ENCODE peak calls at places on chromosomes 13 and 19, in nine cellular contexts. S is thoracic aorta, O is neural progenitor cell, U is HCT116, F is mucosa of descending colon, L is right lobe of liver, D is Caco-2, Z is aorta, X is ascending aorta. M is an unnamed sample. For H3K4me1, the result is how much of the 10 kb centered on the place peaks cover.

GRCh38 chr19:10998045-10998533 is 37.3 kb downstream of the SMARCA4 start:
- DNase-seq in L (peak), D (no peak), U (no peak), F (no peak), O (no peak), Z (no peak), X (no peak), S (no peak), M (no peak)

GRCh38 chr13:24293761-24294160 is 15.6 kb upstream of the C1QTNF9 start:
- DNase-seq in U (no peak), L (no peak), O (peak), S (no peak), X (no peak), F (no peak), D (no peak), Z (no peak), M (no peak)

GRCh38 chr13:113489549-113490495 is 689 bp downstream of the DCUN1D2 start:
- DNase-seq in X (no peak), L (no peak), Z (no peak), U (no peak), F (no peak), D (peak), O (no peak), S (no peak), M (peak)

GRCh38 chr19:35041548-35042055 is at the start of gene HPN:
- DNase-seq in S (no peak), F (no peak), X (no peak), D (peak), Z (no peak), L (peak), U (no peak), O (peak), M (no peak)

GRCh38 chr13:99864627-99864990 is 107.0 kb downstream of the ZIC5 start:
- DNase-seq in O (no peak), S (no peak), U (no peak), F (no peak), D (no peak), X (no peak), L (no peak), Z (no peak), M (no peak)

GRCh38 chr13:65112123-65113075 is 2117.7 kb downstream of the PCDH9 start:
- DNase-seq in Z (no peak), U (no peak), O (no peak), X (no peak), F (no peak), D (no peak), S (no peak), L (no peak), M (no peak)

GRCh38 chr13:32309312-32309711 is 5.9 kb downstream of the ZAR1L start:
- DNase-seq in D (no peak), O (no peak), L (no peak), Z (no peak), U (no peak), F (no peak), X (no peak), S (no peak), M (no peak)

GRCh38 chr13:111521030-111521429 is 200.6 kb downstream of the TEX29 start:
- DNase-seq in X (no peak), U (no peak), S (no peak), Z (peak), L (peak), D (no peak), O (no peak), F (no peak), M (no peak)

GRCh38 chr19:246551-246950 is 44.7 kb downstream of the PLPP2 start:
- DNase-seq in Z (peak), U (no peak), L (peak), F (peak), X (no peak), O (no peak), D (no peak), S (no peak), M (no peak)

GRCh38 chr13:114179087-114179658 is at the start of gene CFAP97D2:
- DNase-seq in L (no peak), X (no peak), S (no peak), D (no peak), O (peak), F (no peak), U (no peak), Z (no peak), M (no peak)

GRCh38 chr13:40161931-40162330 is 504.5 kb downstream of the FOXO1 start:
- DNase-seq in Z (no peak), F (no peak), D (no peak), U (no peak), L (no peak), X (no peak), O (no peak), S (no peak), M (no peak)

GRCh38 chr13:100573121-100573520 is 15.5 kb downstream of the GGACT start:
- DNase-seq in X (no peak), U (peak), S (no peak), Z (peak), L (peak), O (peak), F (peak), D (peak), M (peak)

GRCh38 chr19:36019061-36019670 is 5.2 kb upstream of the ALKBH6 start:
- DNase-seq in O (no peak), S (no peak), D (no peak), Z (no peak), L (no peak), F (no peak), X (no peak), U (no peak), M (no peak)

GRCh38 chr13:98301721-98302120 is 124.7 kb upstream of the RNF113B start:
- DNase-seq in Z (no peak), U (no peak), S (no peak), F (no peak), L (no peak), O (no peak), X (no peak), D (no peak), M (no peak)

GRCh38 chr13:113950451-113951245 is 23.2 kb downstream of the C13orf46 start:
- DNase-seq in L (peak), O (no peak), Z (peak), U (no peak), F (peak), X (no peak), S (no peak), D (no peak), M (no peak)

GRCh38 chr13:23707674-23708073 is 137.5 kb downstream of the TNFRSF19 start:
- DNase-seq in D (peak), U (peak), S (no peak), L (no peak), Z (no peak), O (no peak), F (no peak), X (no peak), M (no peak)

GRCh38 chr13:60265566-60265965 is 101.8 kb upstream of the DIAPH3 start:
- DNase-seq in S (no peak), Z (no peak), F (no peak), U (no peak), O (no peak), D (no peak), L (no peak), X (no peak), M (no peak)

GRCh38 chr19:5718032-5718578 is 1.8 kb downstream of the LONP1 start:
- DNase-seq in F (no peak), S (no peak), U (no peak), X (no peak), D (no peak), O (no peak), L (no peak), Z (no peak), M (no peak)

GRCh38 chr19:53906211-53907192 is 2.6 kb upstream of the CACNG7 start:
- DNase-seq in Z (peak), F (peak), S (no peak), X (no peak), U (no peak), D (peak), L (peak), O (peak), M (no peak)

GRCh38 chr13:37752156-37752555 is 117.4 kb downstream of the TRPC4 start:
- DNase-seq in U (no peak), L (no peak), X (no peak), S (no peak), D (no peak), Z (no peak), O (no peak), F (no peak), M (no peak)

GRCh38 chr13:42174344-42175162 is 97.4 kb upstream of the AKAP11 start:
- DNase-seq in S (no peak), F (no peak), O (no peak), Z (no peak), U (no peak), X (no peak), D (peak), L (no peak), M (no peak)

GRCh38 chr13:94712812-94713555 is 639 bp upstream of the SOX21 start:
- DNase-seq in D (peak), O (peak), F (no peak), Z (no peak), L (peak), S (no peak), X (no peak), U (no peak), M (peak)

GRCh38 chr19:48370955-48371354 is 6.8 kb downstream of the SYNGR4 start:
- DNase-seq in F (no peak), L (no peak), O (no peak), S (no peak), U (no peak), D (no peak), Z (no peak), X (no peak), M (no peak)

GRCh38 chr13:71477735-71478134 is 389.3 kb downstream of the DACH1 start:
- DNase-seq in Z (no peak), U (peak), F (no peak), X (no peak), L (no peak), D (no peak), S (no peak), O (peak), M (no peak)

GRCh38 chr19:51735759-51736449 is 12.1 kb upstream of the HAS1 start:
- DNase-seq in O (no peak), U (no peak), D (no peak), Z (no peak), S (peak), L (peak), X (peak), F (no peak), M (peak)

GRCh38 chr19:14450168-14450874 is 17.2 kb downstream of the PKN1 start:
- DNase-seq in U (peak), Z (peak), D (peak), S (no peak), L (no peak), F (peak), O (peak), X (no peak), M (no peak)

GRCh38 chr19:30799854-30800755 is 427.9 kb downstream of the ZNF536 start:
- DNase-seq in L (peak), X (no peak), Z (no peak), D (peak), U (no peak), S (no peak), O (peak), F (peak), M (no peak)

GRCh38 chr13:29844441-29844840 is 6.0 kb downstream of the UBL3 start:
- DNase-seq in S (no peak), D (no peak), U (no peak), L (no peak), Z (no peak), F (no peak), O (no peak), X (no peak), M (no peak)

GRCh38 chr19:52566588-52566987 is 3.5 kb upstream of the ZNF701 start:
- DNase-seq in S (no peak), X (no peak), F (no peak), Z (no peak), L (no peak), U (no peak), O (no peak), D (peak), M (no peak)

GRCh38 chr13:113982296-113982661 is 8.4 kb upstream of the C13orf46 start:
- DNase-seq in O (no peak), D (no peak), S (no peak), U (no peak), X (peak), Z (peak), L (no peak), F (peak), M (peak)

GRCh38 chr19:7104783-7105447 is 35.4 kb downstream of the ZNF557 start:
- DNase-seq in O (no peak), Z (no peak), U (no peak), D (no peak), S (no peak), F (no peak), X (no peak), L (no peak), M (no peak)

GRCh38 chr19:58578430-58578925 is 5.3 kb upstream of the MZF1 start:
- DNase-seq in S (no peak), F (no peak), Z (no peak), L (no peak), U (no peak), D (no peak), X (peak), O (no peak), M (no peak)

GRCh38 chr19:43425567-43426392 is 11.1 kb downstream of the TEX101 start:
- DNase-seq in S (no peak), U (peak), L (no peak), O (peak), X (no peak), D (peak), Z (no peak), F (peak), M (peak)

GRCh38 chr19:38658462-38659306 is 11.2 kb downstream of the ACTN4 start:
- DNase-seq in F (peak), D (peak), Z (no peak), U (peak), O (no peak), X (peak), L (no peak), S (no peak), M (peak)
- H3K4me1 ChIP-seq in F (half or more), D (half or more), Z (under half), U (half or more), O (under half), X (under half), L (under half), S (half or more), M (half or more)

DNA sequence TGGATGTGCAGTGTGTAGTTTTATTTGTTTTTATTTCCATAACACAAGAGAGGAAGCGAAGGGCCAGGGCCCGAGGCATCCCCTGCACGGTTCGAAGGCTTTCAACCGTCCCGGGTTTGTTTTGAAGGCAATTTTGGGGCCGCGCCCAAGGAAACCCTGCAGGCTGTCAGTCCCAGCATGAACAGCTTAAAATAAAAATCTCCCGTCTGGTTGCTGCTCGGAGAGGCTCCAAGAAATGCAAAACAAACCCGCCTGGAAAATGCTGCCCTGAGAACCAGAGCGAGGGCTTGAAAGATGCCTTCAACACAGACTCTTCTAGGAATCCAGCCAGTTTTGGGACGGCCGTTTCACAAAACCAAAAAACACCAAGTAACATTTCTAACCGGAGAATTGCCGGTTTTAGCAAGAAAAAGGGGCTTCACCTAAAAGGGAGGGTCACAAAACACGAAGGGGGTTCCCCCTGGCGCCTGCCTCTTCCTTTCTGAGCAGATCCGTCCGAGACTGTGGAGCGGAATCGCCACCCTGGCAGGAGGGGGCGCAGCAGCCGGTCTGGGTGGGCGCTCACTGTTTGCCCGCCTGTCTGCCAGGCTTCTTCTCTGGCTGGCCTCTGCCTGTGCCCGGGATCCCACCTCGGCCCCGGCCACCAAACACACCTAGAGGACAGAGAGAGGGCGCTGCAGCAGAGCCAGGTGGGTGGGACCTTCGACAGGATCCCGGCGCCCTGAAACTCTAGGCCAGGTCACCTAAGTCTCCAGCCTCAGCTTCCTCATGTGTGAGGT is 15.8 kb downstream of the LSM4 start:
- DNase-seq in S (no peak), Z (no peak), L (no peak), O (no peak), F (no peak), X (no peak), D (no peak), U (no peak), M (no peak)
- H3K4me1 ChIP-seq in S (half or more), Z (under half), L (under half), O (under half), F (under half), X (under half), D (under half), U (under half), M (under half)

GRCh38 chr13:46166947-46167610 is 14.9 kb downstream of the LCP1 start:
- DNase-seq in X (no peak), D (no peak), S (no peak), O (no peak), U (no peak), L (no peak), Z (no peak), F (no peak), M (no peak)

GRCh38 chr13:46164661-46165060 is 17.3 kb downstream of the LCP1 start:
- DNase-seq in S (no peak), X (no peak), Z (no peak), O (no peak), U (no peak), D (no peak), F (no peak), L (no peak), M (no peak)

GRCh38 chr13:46168341-46168740 is 13.6 kb downstream of the LCP1 start:
- DNase-seq in X (peak), O (no peak), Z (no peak), F (no peak), L (peak), S (no peak), D (peak), U (no peak), M (no peak)

GRCh38 chr13:46166221-46166584 is 15.8 kb downstream of the LCP1 start:
- DNase-seq in D (no peak), Z (no peak), L (no peak), S (no peak), U (no peak), X (no peak), O (no peak), F (no peak), M (no peak)

GRCh38 chr13:46165485-46166220 is 16.3 kb downstream of the LCP1 start:
- DNase-seq in X (no peak), D (no peak), U (no peak), Z (no peak), S (no peak), F (no peak), O (no peak), L (no peak), M (no peak)
- H3K4me1 ChIP-seq in X (under half), D (under half), U (under half), Z (under half), S (under half), F (under half), O (under half), L (under half), M (under half)

DNA sequence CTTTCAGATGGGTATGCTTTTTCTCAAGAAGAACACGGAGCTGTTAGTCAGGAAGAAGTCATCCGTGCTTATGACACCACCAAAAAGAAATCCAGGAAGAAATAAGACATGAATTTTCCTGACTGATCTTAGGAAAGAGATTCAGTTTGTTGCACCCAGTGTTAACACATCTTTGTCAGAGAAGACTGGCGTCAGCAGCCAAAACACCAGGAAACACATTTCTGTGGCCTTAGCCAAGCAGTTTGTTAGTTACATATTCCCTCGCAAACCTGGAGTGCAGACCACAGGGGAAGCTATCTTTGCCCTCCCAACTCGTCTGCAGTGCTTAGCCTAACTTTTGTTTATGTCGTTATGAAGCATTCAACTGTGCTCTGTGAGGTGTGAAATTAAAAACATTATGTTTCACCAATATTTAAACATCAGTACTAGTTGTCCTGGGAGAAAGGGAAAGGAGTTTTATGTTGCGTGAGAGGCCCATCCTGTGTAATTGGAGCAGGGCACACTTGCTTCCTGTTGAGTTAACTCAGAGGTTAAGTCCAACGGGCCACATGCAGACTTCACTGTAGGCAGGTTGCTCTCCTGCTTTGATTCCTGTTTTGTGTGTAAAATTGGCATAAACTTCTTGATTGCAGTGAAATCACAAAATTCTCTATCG is 31.8 kb downstream of the SHISA2 start:
- DNase-seq in U (no peak), L (no peak), F (no peak), O (no peak), S (no peak), D (no peak), Z (no peak), X (no peak), M (no peak)
- H3K4me1 ChIP-seq in U (under half), L (under half), F (under half), O (under half), S (under half), D (under half), Z (under half), X (under half), M (under half)

GRCh38 chr13:27137759-27138158 is 33.9 kb downstream of the USP12 start:
- DNase-seq in U (no peak), D (no peak), S (no peak), F (no peak), X (no peak), Z (no peak), L (no peak), O (no peak), M (no peak)

GRCh38 chr13:27133889-27134288 is 37.7 kb downstream of the USP12 start:
- DNase-seq in F (no peak), X (no peak), O (no peak), Z (no peak), L (peak), D (no peak), S (no peak), U (no peak), M (no peak)

GRCh38 chr13:27132538-27132937 is 39.1 kb downstream of the USP12 start:
- DNase-seq in S (no peak), O (no peak), U (no peak), D (no peak), X (no peak), F (no peak), L (no peak), Z (no peak), M (no peak)

GRCh38 chr13:27131906-27132305 is 39.7 kb downstream of the USP12 start:
- DNase-seq in U (no peak), Z (no peak), S (no peak), O (no peak), L (no peak), F (no peak), D (no peak), X (no peak), M (no peak)

DNA sequence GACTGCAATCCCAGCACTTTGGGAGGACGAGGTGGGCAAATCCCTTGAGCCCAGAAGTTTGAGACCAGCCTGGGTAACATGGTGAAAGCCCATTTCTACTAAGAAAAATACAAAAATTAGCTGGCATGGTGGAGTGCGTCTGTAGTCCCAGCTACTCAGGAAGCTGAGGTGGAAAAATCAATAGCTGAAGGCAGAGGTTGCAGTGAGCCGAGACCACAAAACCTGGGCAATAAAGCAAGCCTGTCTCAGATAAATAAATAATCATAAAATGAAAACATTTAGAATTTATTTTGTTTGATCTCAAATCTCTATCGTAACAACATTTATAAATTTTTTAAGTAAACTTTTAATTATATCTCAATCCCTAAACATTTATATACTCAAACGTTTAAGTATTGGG is 36.6 kb downstream of the USP12 start:
- DNase-seq in Z (no peak), F (no peak), O (no peak), X (no peak), L (no peak), U (no peak), D (no peak), S (no peak), M (no peak)
- H3K4me1 ChIP-seq in Z (under half), F (under half), O (under half), X (under half), L (under half), U (under half), D (under half), S (under half), M (half or more)

GRCh38 chr19:38815059-38816001 is 2.6 kb upstream of the LGALS4 start:
- DNase-seq in F (peak), D (no peak), O (no peak), L (peak), S (no peak), Z (peak), X (no peak), U (no peak), M (no peak)
- H3K4me1 ChIP-seq in F (under half), D (under half), O (under half), L (under half), S (under half), Z (under half), X (under half), U (under half), M (under half)

M was measured in sigmoid colon.